ENCODE peak calls at places on chromosomes 1 and 21, in eight cellular contexts. P is breast epithelium, F is neural progenitor cell, O is lung, R is pancreas, E is fibroblast of mammary gland, S is A549, T is choroid plexus epithelial cell. V is an unnamed sample.

GRCh38 chr1:52904590-52905375 is 16.8 kb downstream of the ECHDC2 start:
- DNase-seq in S (peak), O (no peak), P (no peak), T (peak), R (peak), F (peak), E (peak), V (no peak)

GRCh38 chr1:18923721-18924610 is 21.6 kb upstream of the ALDH4A1 start:
- DNase-seq in F (no peak), S (no peak), P (no peak), R (no peak), T (no peak), E (no peak), O (no peak), V (no peak)

GRCh38 chr1:245411245-245411644 is 256.5 kb downstream of the KIF26B start:
- DNase-seq in F (no peak), O (no peak), P (no peak), R (no peak), E (peak), S (no peak), T (peak), V (no peak)

GRCh38 chr1:87718241-87718950 is 389.7 kb downstream of the LMO4 start:
- DNase-seq in O (no peak), S (no peak), P (no peak), F (no peak), T (no peak), R (no peak), E (no peak), V (no peak)

GRCh38 chr1:153439273-153439672 is 21.2 kb downstream of the S100A7 start:
- DNase-seq in E (no peak), O (no peak), F (no peak), R (no peak), P (no peak), S (no peak), T (no peak), V (no peak)

GRCh38 chr1:39116868-39117728 is 87.4 kb upstream of the MACF1 start:
- DNase-seq in E (peak), O (no peak), S (no peak), F (no peak), R (no peak), P (no peak), T (peak), V (no peak)

GRCh38 chr1:91846007-91846620 is 39.8 kb downstream of the TGFBR3 start:
- DNase-seq in R (no peak), T (peak), S (peak), F (peak), O (peak), P (no peak), E (peak), V (peak)

GRCh38 chr1:213786683-213787082 is 201.1 kb upstream of the PROX1 start:
- DNase-seq in R (no peak), T (no peak), S (no peak), O (no peak), P (no peak), E (no peak), F (no peak), V (no peak)

GRCh38 chr1:12031039-12031980 is 12.0 kb downstream of the MIIP start:
- DNase-seq in P (no peak), T (peak), R (no peak), E (peak), F (peak), S (peak), O (peak), V (no peak)

GRCh38 chr1:206785366-206785765 is 13.1 kb upstream of the IL10 start:
- DNase-seq in O (no peak), F (no peak), P (no peak), R (no peak), E (no peak), S (no peak), T (no peak), V (no peak)

GRCh38 chr1:151542710-151543129 is 2.6 kb downstream of the TUFT1 start:
- DNase-seq in E (peak), T (no peak), R (no peak), P (no peak), O (no peak), F (no peak), S (peak), V (no peak)

GRCh38 chr1:92931691-92932090 is 29.6 kb downstream of the DIPK1A start:
- DNase-seq in P (no peak), R (no peak), O (no peak), F (no peak), S (no peak), E (no peak), T (no peak), V (no peak)

GRCh38 chr1:39395357-39395831 is 96.0 kb upstream of the BMP8A start:
- DNase-seq in E (peak), O (no peak), T (peak), S (peak), R (no peak), F (no peak), P (no peak), V (no peak)

GRCh38 chr1:34928865-34929496 is 469 bp downstream of the DLGAP3 start:
- DNase-seq in P (no peak), E (no peak), T (no peak), F (no peak), S (no peak), R (no peak), O (no peak), V (no peak)

GRCh38 chr1:114462341-114462740 is 48.7 kb downstream of the TRIM33 start:
- DNase-seq in E (peak), F (no peak), O (no peak), P (no peak), S (no peak), T (peak), R (no peak), V (no peak)

GRCh38 chr1:40312238-40313205 is 4.6 kb downstream of the COL9A2 start:
- DNase-seq in S (no peak), R (no peak), O (peak), F (peak), T (no peak), P (no peak), E (no peak), V (no peak)

GRCh38 chr1:15148975-15149374 is 4.6 kb upstream of the TMEM51 start:
- DNase-seq in S (no peak), F (no peak), O (no peak), P (no peak), R (no peak), T (no peak), E (no peak), V (no peak)

GRCh38 chr1:168498159-168498609 is 45.6 kb downstream of the XCL2 start:
- DNase-seq in F (no peak), P (no peak), S (no peak), R (no peak), T (peak), E (peak), O (no peak), V (peak)

GRCh38 chr1:205933672-205934618 is 9.3 kb downstream of the SLC26A9 start:
- DNase-seq in T (peak), P (no peak), F (peak), R (no peak), O (peak), S (peak), E (peak), V (no peak)

GRCh38 chr21:41709166-41709565 is 57.7 kb downstream of the RIPK4 start:
- DNase-seq in E (no peak), S (no peak), O (no peak), T (no peak), F (no peak), R (no peak), P (no peak), V (no peak)
- H3K4me3 ChIP-seq in E (no peak), S (no peak), O (no peak), T (no peak), F (no peak), R (no peak), P (no peak), V (no peak)

DNA sequence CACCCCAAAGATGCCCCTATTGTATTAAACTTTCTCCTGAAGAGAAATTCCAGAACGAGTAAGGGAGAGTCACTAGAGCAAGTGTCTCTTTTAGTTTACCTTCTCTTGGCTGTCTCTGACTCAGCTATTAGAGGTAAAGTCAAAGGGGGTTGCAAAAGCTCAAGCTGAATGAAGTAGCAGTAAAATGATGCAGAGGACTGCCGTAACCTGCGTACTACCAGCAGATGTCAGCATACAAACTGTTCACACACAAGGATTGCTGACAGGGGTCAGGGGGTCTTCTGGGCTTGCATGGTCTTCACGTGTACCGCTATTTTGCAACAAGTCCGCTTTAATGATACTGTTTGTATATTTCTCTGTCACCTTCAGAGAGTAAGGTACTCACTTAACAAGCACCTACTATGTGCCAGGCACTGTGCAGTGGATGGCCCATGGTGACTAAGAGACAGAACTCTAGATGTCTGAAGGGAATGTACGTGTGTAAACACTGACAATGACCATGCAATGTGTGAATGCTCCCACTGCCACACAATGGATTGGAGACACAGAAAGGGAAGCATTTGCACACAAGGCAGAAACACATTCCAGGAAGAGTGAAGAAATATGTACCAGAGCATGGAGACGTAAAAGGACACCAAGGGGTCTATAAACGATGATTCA is 34.9 kb downstream of the CHML start:
- DNase-seq in R (no peak), S (peak), O (no peak), F (peak), T (peak), E (peak), P (no peak), V (no peak)
- TF ChIP-seq CTCF in R (no peak), S (peak), O (no peak), F (peak), T (peak), E (peak), P (no peak), V (peak)

DNA sequence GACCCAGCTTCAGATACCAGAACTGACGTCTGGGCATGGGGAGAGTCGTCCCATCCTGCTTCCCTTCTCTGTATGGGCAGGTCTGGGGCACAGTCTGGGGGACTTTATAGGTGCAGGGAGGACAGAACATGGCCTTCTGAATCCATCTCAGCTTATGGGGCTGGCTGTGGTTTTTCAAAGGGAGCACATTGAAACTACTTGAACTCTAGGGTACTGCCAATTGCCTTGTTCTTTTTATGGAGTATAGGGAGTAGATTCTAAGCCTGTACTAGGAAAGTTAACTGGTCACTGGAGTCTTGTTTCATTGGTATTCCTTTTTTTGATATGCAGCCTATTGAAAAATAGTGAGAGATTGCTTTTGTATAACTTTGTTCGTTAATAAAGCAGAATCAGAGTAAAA is 90.2 kb downstream of the ATP5PO start:
- DNase-seq in P (no peak), E (no peak), R (no peak), T (no peak), F (no peak), O (no peak), S (no peak), V (no peak)
- H3K4me3 ChIP-seq in P (no peak), E (no peak), R (no peak), T (no peak), F (no peak), O (no peak), S (no peak), V (no peak)

GRCh38 chr1:186487163-186487562 is 26.2 kb upstream of the PDC start:
- DNase-seq in T (peak), O (no peak), R (no peak), F (no peak), S (no peak), E (no peak), P (no peak), V (peak)
- TF ChIP-seq CTCF in T (no peak), O (no peak), R (no peak), F (no peak), S (no peak), E (peak), P (no peak), V (no peak)

DNA sequence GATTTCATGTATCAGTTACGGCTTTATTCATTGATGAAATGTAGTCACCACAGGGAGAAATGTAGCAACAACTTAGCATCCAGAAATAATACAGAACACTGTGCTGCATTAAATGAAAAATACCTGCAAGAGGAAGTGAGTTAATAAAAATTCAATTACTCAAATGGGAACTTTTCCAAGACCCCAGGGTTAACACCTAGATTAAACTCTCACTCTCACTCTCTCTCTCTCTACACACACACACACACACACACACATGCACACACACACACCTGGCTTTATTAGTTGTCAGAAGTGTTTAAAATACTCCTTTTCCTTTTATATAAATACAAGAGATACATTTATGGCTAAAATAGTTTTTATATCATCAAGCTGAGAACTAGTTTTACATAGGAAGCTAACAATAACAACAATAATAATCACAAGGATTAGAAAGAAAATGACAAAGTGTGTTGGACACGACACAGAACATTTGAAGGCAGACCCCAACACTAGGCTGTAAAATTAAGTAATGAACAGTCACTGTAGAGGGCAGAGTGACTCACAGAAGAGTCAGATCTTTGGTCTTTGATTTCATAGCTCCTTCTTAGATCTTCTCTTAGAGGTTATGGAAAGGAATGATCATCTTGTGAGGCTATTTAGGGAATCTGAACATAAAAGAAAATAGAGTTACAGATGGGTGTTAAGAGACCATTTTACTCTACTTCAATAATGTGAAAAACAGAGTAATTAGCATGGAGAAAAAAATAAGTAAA is 1266.0 kb upstream of the ADGRL2 start:
- DNase-seq in R (no peak), F (no peak), E (peak), T (peak), S (peak), O (no peak), P (no peak), V (no peak)
- H3K4me3 ChIP-seq in R (no peak), F (no peak), E (no peak), T (no peak), S (no peak), O (no peak), P (no peak), V (no peak)

GRCh38 chr1:32611859-32612188 is 38.5 kb downstream of the ZBTB8OS start:
- DNase-seq in E (no peak), T (no peak), S (no peak), O (no peak), F (no peak), R (no peak), P (no peak), V (no peak)

GRCh38 chr1:32606972-32607371 is 43.4 kb downstream of the ZBTB8OS start:
- DNase-seq in R (no peak), O (no peak), S (no peak), E (no peak), F (no peak), T (no peak), P (no peak), V (no peak)

GRCh38 chr1:32613472-32613871 is 36.9 kb downstream of the ZBTB8OS start:
- DNase-seq in O (no peak), R (no peak), S (no peak), T (no peak), E (no peak), F (no peak), P (no peak), V (no peak)

GRCh38 chr1:32609180-32609579 is 41.2 kb downstream of the ZBTB8OS start:
- DNase-seq in F (no peak), R (no peak), O (no peak), S (no peak), T (no peak), P (no peak), E (no peak), V (no peak)

DNA sequence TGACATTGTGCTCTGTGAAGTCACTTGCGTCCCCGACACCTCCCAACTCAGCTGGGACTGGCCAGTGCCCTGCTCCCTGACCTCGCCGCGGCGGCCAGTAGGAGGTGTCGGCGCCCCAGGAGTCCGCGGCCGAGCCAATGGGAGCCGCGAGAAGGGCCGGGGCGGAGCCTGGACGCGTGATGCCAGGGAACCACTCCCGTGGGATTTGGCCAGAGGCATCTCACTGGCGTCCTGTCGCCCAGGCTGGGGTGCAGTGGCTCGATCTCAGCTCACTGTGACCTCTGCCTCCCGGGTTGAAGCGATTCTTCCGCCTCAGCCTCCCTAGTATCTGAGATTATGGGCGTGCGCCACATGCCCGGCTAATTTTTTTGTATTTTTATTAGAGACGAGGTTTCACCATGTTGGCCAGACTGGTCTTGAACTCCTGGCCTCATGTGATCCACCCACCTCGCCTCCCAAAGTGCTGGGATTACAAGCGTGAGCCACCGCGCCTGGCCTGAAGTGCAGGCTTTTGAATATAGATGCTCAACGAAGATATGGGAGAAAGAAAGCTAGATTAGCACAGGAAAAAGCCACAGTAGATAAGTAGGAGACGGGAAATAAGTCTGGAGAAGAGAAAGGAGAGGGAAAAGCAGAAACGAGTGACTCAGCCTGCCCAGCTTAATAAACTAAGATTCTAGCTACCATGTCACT is 38.0 kb downstream of the ZBTB8OS start:
- DNase-seq in T (peak), F (peak), R (peak), P (peak), E (peak), O (peak), S (peak), V (peak)
- TF ChIP-seq CTCF in T (peak), F (no peak), R (no peak), P (peak), E (peak), O (peak), S (no peak), V (no peak)

GRCh38 chr1:24540051-24540905 is 15.6 kb upstream of the NCMAP start:
- DNase-seq in O (no peak), R (no peak), E (no peak), P (no peak), F (no peak), T (no peak), S (no peak), V (no peak)
- H3K4me3 ChIP-seq in O (no peak), R (no peak), E (no peak), P (no peak), F (no peak), T (no peak), S (peak), V (no peak)

V was measured in astrocyte of the cerebellum.